ENCODE peak calls at places on chromosomes 3 and 15, in ten cellular contexts. H is body of pancreas, U is SK-N-SH, S is HL-60, Q is GM12865, G is fibroblast of the aortic adventitia, N is pancreas, Z is uterus, O is neural crest cell, B is DND-41. M is an unnamed sample.

GRCh38 chr3:192223815-192224214 is 503.5 kb downstream of the FGF12 start:
- DNase-seq in H (no peak), U (no peak), S (no peak), Q (no peak), G (no peak), N (no peak), Z (no peak), O (no peak), B (no peak), M (no peak)

GRCh38 chr15:101775136-101775535 is 28.2 kb upstream of the OR4F6 start:
- DNase-seq in H (no peak), U (no peak), S (no peak), Q (no peak), G (no peak), N (no peak), Z (no peak), O (no peak), B (no peak), M (no peak)

GRCh38 chr3:113536627-113537101 is 4.3 kb downstream of the SIDT1 start:
- DNase-seq in H (no peak), U (no peak), S (no peak), Q (no peak), G (no peak), N (no peak), Z (no peak), O (no peak), B (no peak), M (no peak)

GRCh38 chr15:100033140-100033857 is 300.1 kb upstream of the LYSMD4 start:
- DNase-seq in H (peak), U (no peak), S (no peak), Q (no peak), G (peak), N (no peak), Z (no peak), O (no peak), B (no peak), M (peak)

GRCh38 chr15:58724471-58724870 is 25.0 kb downstream of the ADAM10 start:
- DNase-seq in H (no peak), U (no peak), S (peak), Q (peak), G (peak), N (no peak), Z (no peak), O (no peak), B (no peak), M (no peak)

GRCh38 chr3:61057491-61057890 is 193.8 kb downstream of the FHIT start:
- DNase-seq in H (no peak), U (no peak), S (no peak), Q (no peak), G (no peak), N (no peak), Z (no peak), O (no peak), B (no peak), M (no peak)

GRCh38 chr3:145776782-145777408 is 384.1 kb downstream of the PLOD2 start:
- DNase-seq in H (peak), U (peak), S (peak), Q (peak), G (peak), N (no peak), Z (no peak), O (peak), B (peak), M (no peak)

GRCh38 chr15:22265056-22265945 is 185.0 kb downstream of the OR4M2 start:
- DNase-seq in H (no peak), U (no peak), S (no peak), Q (no peak), G (no peak), N (no peak), Z (no peak), O (no peak), B (no peak), M (no peak)

GRCh38 chr15:70768247-70768883 is 5.0 kb upstream of the UACA start:
- DNase-seq in H (no peak), U (no peak), S (no peak), Q (peak), G (peak), N (no peak), Z (no peak), O (no peak), B (no peak), M (no peak)

GRCh38 chr3:186149319-186149718 is 40.4 kb upstream of the ETV5 start:
- DNase-seq in H (no peak), U (no peak), S (no peak), Q (no peak), G (no peak), N (no peak), Z (no peak), O (no peak), B (no peak), M (no peak)

GRCh38 chr15:35912196-35912595 is 366.2 kb upstream of the DPH6 start:
- DNase-seq in H (no peak), U (peak), S (no peak), Q (no peak), G (peak), N (no peak), Z (no peak), O (no peak), B (no peak), M (no peak)

GRCh38 chr15:43534897-43535296 is 17.5 kb downstream of the MAP1A start:
- DNase-seq in H (no peak), U (no peak), S (no peak), Q (no peak), G (no peak), N (no peak), Z (no peak), O (no peak), B (no peak), M (no peak)

GRCh38 chr15:71532994-71533393 is 277.4 kb upstream of the NR2E3 start:
- DNase-seq in H (no peak), U (peak), S (peak), Q (peak), G (peak), N (no peak), Z (no peak), O (no peak), B (no peak), M (no peak)

GRCh38 chr3:142975316-142975995 is 12.0 kb upstream of the PAQR9 start:
- DNase-seq in H (no peak), U (no peak), S (no peak), Q (no peak), G (no peak), N (no peak), Z (no peak), O (no peak), B (no peak), M (no peak)

GRCh38 chr3:14803101-14803980 is 15.4 kb upstream of the FGD5 start:
- DNase-seq in H (no peak), U (peak), S (no peak), Q (no peak), G (peak), N (no peak), Z (peak), O (no peak), B (peak), M (no peak)

GRCh38 chr3:188349963-188350332 is 196.0 kb downstream of the LPP start:
- DNase-seq in H (peak), U (no peak), S (no peak), Q (no peak), G (no peak), N (no peak), Z (no peak), O (no peak), B (no peak), M (no peak)

GRCh38 chr15:76147906-76148553 is 88.2 kb downstream of the TMEM266 start:
- DNase-seq in H (peak), U (peak), S (peak), Q (peak), G (no peak), N (peak), Z (no peak), O (peak), B (peak), M (no peak)

GRCh38 chr15:84764989-84765388 is 16.6 kb downstream of the ZNF592 start:
- DNase-seq in H (no peak), U (no peak), S (no peak), Q (no peak), G (no peak), N (no peak), Z (no peak), O (no peak), B (no peak), M (no peak)

GRCh38 chr3:21750291-21750690 is 719 bp downstream of the ZNF385D start:
- DNase-seq in H (no peak), U (no peak), S (no peak), Q (peak), G (peak), N (no peak), Z (no peak), O (no peak), B (no peak), M (no peak)

GRCh38 chr15:83695246-83695645 is 41.3 kb downstream of the ADAMTSL3 start:
- DNase-seq in H (no peak), U (no peak), S (no peak), Q (no peak), G (peak), N (no peak), Z (peak), O (no peak), B (no peak), M (no peak)

GRCh38 chr3:55486857-55487375 is at the start of gene WNT5A:
- DNase-seq in H (peak), U (peak), S (no peak), Q (peak), G (peak), N (peak), Z (peak), O (peak), B (no peak), M (peak)

GRCh38 chr15:96416218-96416933 is 85.9 kb downstream of the NR2F2 start:
- DNase-seq in H (no peak), U (no peak), S (no peak), Q (no peak), G (no peak), N (no peak), Z (no peak), O (no peak), B (no peak), M (no peak)

GRCh38 chr15:89462198-89462912 is 34.0 kb downstream of the RHCG start:
- DNase-seq in H (peak), U (no peak), S (no peak), Q (peak), G (peak), N (peak), Z (no peak), O (no peak), B (peak), M (no peak)

GRCh38 chr3:29335921-29336320 is 55.0 kb downstream of the RBMS3 start:
- DNase-seq in H (no peak), U (no peak), S (no peak), Q (no peak), G (peak), N (no peak), Z (no peak), O (no peak), B (no peak), M (no peak)

GRCh38 chr3:43748179-43748578 is 57.4 kb downstream of the ABHD5 start:
- DNase-seq in H (no peak), U (no peak), S (no peak), Q (no peak), G (no peak), N (no peak), Z (no peak), O (no peak), B (no peak), M (peak)

GRCh38 chr3:126926684-126927404 is 56.1 kb upstream of the PLXNA1 start:
- DNase-seq in H (peak), U (no peak), S (no peak), Q (no peak), G (peak), N (no peak), Z (peak), O (no peak), B (no peak), M (no peak)
- TF ChIP-seq CTCF in H (no peak), U (peak), S (no peak), Q (no peak), G (peak), N (no peak), Z (peak), O (no peak), B (no peak), M (peak)

DNA sequence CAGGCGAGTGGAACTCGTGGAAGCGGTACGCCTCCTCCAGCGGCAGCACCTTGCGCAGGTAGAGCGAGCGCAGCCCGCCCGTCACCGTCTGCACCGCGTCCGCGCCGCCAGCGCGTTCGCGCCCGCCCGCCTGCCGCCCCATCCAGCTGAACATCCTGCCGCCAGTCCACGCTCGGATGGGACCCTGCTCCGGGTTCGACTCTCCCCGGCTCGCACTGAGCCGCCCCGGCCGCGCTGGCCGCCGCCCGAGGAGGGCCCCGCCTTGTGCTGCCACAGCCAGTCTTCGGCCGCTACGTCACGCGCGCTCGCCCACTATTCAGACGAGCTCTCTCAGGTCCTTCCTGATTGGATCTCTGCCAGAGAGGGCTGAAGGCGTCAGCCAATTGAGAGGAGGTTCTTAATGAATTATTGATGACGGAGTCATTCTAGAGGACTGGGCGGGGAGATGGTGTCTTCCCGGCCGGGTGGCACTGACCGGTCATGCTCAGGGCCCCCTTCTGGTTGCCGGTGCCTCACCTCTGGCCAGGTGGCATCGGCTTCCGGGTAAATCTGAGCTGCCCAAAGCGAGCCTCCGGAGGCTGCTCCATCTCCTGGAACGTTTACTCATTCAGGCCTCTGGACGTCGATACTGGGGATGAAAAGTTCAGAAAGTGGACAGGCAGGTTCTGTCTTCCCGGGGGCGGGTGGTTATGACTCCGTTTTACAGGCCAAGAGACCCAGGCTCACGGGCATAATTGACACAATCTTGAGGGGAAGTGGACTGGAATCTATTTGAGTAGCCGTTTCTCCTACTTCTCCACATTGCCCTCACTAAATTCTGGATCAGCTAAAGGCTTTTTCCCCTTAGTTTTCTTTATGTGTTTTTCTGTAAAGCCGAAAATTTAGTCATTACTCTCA is at the start of gene EHD4:
- DNase-seq in H (peak), U (peak), S (peak), Q (peak), G (peak), N (peak), Z (peak), O (peak), B (peak), M (peak)
- TF ChIP-seq CTCF in H (no peak), U (peak), S (no peak), Q (peak), G (peak), N (no peak), Z (peak), O (peak), B (no peak), M (peak)

DNA sequence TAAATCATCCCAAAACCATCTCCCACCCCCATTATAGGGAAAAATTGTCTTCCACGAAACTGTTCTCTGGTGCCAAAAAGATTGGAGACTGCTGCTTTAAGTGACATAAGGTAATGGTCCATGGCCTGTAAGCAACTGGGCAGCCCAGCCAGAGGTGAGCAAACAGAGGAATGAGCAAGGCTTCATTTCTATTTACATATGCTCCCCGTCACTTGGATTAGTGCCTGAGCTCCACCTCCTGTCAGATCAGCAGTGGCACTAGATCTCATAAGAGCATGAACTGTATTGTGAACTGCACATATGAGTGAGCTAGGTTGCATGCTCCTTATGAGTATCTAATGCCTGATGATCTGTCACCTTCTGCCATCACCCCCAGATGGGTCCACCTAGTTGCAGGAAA is 1159.8 kb upstream of the ALCAM start:
- DNase-seq in H (peak), U (no peak), S (no peak), Q (no peak), G (no peak), N (no peak), Z (no peak), O (no peak), B (no peak), M (no peak)
- TF ChIP-seq CTCF in H (no peak), U (no peak), S (no peak), Q (no peak), G (no peak), N (no peak), Z (no peak), O (no peak), B (no peak), M (no peak)

DNA sequence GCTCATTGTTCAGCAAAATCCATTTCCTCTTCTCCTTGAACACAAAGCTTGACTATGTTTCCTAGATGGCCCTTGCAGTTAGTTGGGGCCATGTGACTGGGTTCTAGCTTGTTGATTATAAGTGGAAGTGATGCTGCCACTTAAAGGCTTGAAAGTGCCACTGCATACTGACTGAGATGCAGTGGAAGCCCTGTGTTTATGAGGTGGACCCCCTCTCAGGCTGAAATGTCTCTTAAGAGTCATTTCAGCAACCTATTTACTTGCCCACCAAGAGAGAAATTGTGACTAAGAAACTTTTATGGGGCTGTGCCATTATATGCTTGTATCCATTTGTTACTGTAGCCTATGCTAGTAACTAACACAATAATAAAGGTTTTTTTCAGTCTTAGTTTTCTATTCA is 8.4 kb upstream of the ANP32A start:
- DNase-seq in H (no peak), U (no peak), S (peak), Q (peak), G (peak), N (no peak), Z (no peak), O (no peak), B (no peak), M (no peak)
- TF ChIP-seq CTCF in H (peak), U (peak), S (peak), Q (peak), G (peak), N (no peak), Z (peak), O (peak), B (peak), M (peak)

GRCh38 chr15:86213420-86213819 is 133.7 kb downstream of the AGBL1 start:
- DNase-seq in H (no peak), U (no peak), S (no peak), Q (no peak), G (no peak), N (no peak), Z (no peak), O (no peak), B (no peak), M (no peak)
- TF ChIP-seq CTCF in H (no peak), U (peak), S (no peak), Q (peak), G (no peak), N (no peak), Z (no peak), O (peak), B (peak), M (no peak)

DNA sequence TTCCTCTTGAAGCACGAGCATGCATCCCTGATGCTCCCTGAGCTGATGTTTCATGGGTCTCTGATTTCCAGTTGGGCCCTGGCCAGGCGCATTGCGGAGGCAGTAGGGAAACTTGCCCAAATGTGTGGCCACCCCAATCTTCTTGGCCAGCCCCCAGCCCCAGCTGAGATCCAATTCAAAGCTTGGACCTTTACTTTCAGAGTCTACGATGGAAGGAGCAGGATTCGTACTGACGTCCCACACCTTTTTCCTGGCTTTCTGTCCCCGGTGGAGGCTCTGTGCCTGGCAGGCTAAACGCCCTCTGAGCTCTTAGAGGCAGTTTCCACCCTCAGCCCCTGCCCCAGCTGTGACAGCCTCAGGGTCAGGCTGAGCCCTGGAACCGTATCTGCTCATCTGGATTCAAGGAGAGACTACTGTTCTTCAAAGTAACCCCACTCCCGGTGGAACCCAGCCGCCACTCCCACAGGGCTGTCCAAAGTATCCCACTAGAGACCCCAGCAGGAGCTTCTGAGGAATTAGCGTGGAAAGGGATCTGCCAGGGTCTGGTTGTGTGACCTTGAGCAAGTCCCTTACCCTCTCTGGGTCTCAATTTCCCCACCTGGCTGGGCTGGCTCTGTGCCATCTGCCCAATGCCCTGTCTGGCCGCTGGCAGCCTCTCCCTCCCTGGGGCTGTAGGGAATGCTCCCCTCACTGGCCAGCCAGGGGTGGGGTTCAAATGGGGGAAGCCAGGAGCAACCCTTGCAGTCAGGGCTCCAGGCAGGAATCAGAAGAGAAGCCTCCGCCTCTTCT is 37.3 kb downstream of the CPN2 start:
- DNase-seq in H (peak), U (peak), S (no peak), Q (no peak), G (peak), N (peak), Z (peak), O (no peak), B (no peak), M (no peak)
- TF ChIP-seq CTCF in H (no peak), U (peak), S (no peak), Q (no peak), G (no peak), N (no peak), Z (no peak), O (peak), B (peak), M (no peak)

GRCh38 chr3:7075120-7075519 is 214.2 kb downstream of the GRM7 start:
- DNase-seq in H (no peak), U (no peak), S (no peak), Q (peak), G (no peak), N (no peak), Z (no peak), O (no peak), B (no peak), M (no peak)
- TF ChIP-seq CTCF in H (no peak), U (no peak), S (no peak), Q (no peak), G (no peak), N (no peak), Z (no peak), O (no peak), B (no peak), M (no peak)

DNA sequence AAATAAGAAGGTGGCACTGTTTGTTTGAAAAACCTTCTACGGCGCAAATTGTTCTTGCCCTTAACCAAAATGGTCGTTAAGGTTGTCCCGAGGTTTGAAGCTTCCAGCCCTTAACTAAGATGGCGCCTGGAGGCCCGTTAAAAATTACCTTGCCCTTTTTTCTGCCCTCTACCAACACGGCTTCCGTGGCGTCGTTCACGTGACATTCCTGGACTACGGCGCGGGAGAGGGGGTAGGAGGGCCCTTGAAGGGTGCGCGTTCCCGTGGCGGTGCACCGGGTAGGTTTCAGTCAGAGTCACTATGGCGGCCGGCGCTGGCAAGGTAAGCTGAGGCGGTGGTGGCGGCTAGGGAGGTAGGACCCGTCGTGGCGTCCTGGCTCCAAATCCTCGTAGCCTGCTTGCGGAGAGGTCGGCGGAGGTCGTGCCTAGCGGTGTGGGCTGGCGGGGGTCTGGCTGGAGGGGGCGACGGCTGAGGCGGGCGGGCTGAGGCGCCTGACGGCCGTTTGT is at the start of gene SLMAP:
- DNase-seq in H (peak), U (peak), S (peak), Q (peak), G (peak), N (peak), Z (peak), O (peak), B (peak), M (peak)
- TF ChIP-seq CTCF in H (no peak), U (no peak), S (no peak), Q (no peak), G (no peak), N (no peak), Z (no peak), O (no peak), B (no peak), M (no peak)

GRCh38 chr3:62667714-62668113 is 207.5 kb downstream of the CADPS start:
- DNase-seq in H (no peak), U (no peak), S (no peak), Q (peak), G (no peak), N (no peak), Z (no peak), O (no peak), B (peak), M (no peak)
- TF ChIP-seq CTCF in H (no peak), U (peak), S (no peak), Q (peak), G (no peak), N (no peak), Z (no peak), O (peak), B (no peak), M (no peak)

M was measured in osteocyte.